ENCODE peak calls at places on chromosomes 3 and 15, in five cellular contexts. One of them, this sample, is unnamed.

GRCh38 chr15:44243829-44244228 is 44.7 kb upstream of the GOLM2 start:
- DNase-seq in heart left ventricle: no peak
- DNase-seq in GM23248: no peak
- DNase-seq in naive thymus-derived CD4-positive, alpha-beta T cell: no peak
- DNase-seq in IMR-90: no peak
- DNase-seq in this sample: no peak

GRCh38 chr15:50940506-50940905 is 32.0 kb downstream of the AP4E1 start:
- DNase-seq in heart left ventricle: no peak
- DNase-seq in GM23248: peak
- DNase-seq in naive thymus-derived CD4-positive, alpha-beta T cell: no peak
- DNase-seq in IMR-90: peak
- DNase-seq in this sample: peak

GRCh38 chr3:39491733-39492350 is 24.4 kb downstream of the MOBP start:
- DNase-seq in heart left ventricle: no peak
- DNase-seq in GM23248: no peak
- DNase-seq in naive thymus-derived CD4-positive, alpha-beta T cell: no peak
- DNase-seq in IMR-90: no peak
- DNase-seq in this sample: no peak

GRCh38 chr15:49815937-49816336 is 195.1 kb downstream of the DTWD1 start:
- DNase-seq in heart left ventricle: peak
- DNase-seq in GM23248: peak
- DNase-seq in naive thymus-derived CD4-positive, alpha-beta T cell: no peak
- DNase-seq in IMR-90: peak
- DNase-seq in this sample: peak

GRCh38 chr3:182235504-182235903 is 523.8 kb downstream of the SOX2 start:
- DNase-seq in heart left ventricle: no peak
- DNase-seq in GM23248: no peak
- DNase-seq in naive thymus-derived CD4-positive, alpha-beta T cell: no peak
- DNase-seq in IMR-90: no peak
- DNase-seq in this sample: no peak

GRCh38 chr3:82015241-82015640 is 253.8 kb upstream of the GBE1 start:
- DNase-seq in heart left ventricle: no peak
- DNase-seq in GM23248: no peak
- DNase-seq in naive thymus-derived CD4-positive, alpha-beta T cell: no peak
- DNase-seq in IMR-90: no peak
- DNase-seq in this sample: no peak

GRCh38 chr15:26178821-26179220 is 315.7 kb upstream of the ATP10A start:
- DNase-seq in heart left ventricle: no peak
- DNase-seq in GM23248: no peak
- DNase-seq in naive thymus-derived CD4-positive, alpha-beta T cell: no peak
- DNase-seq in IMR-90: no peak
- DNase-seq in this sample: no peak

GRCh38 chr3:135762188-135762853 is 203.2 kb upstream of the PPP2R3A start:
- DNase-seq in heart left ventricle: no peak
- DNase-seq in GM23248: no peak
- DNase-seq in naive thymus-derived CD4-positive, alpha-beta T cell: no peak
- DNase-seq in IMR-90: no peak
- DNase-seq in this sample: no peak

GRCh38 chr3:29597376-29598008 is 316.6 kb downstream of the RBMS3 start:
- DNase-seq in heart left ventricle: no peak
- DNase-seq in GM23248: peak
- DNase-seq in naive thymus-derived CD4-positive, alpha-beta T cell: no peak
- DNase-seq in IMR-90: peak
- DNase-seq in this sample: peak

GRCh38 chr3:59052803-59053411 is 3.1 kb upstream of the CFAP20DC start:
- DNase-seq in heart left ventricle: no peak
- DNase-seq in GM23248: peak
- DNase-seq in naive thymus-derived CD4-positive, alpha-beta T cell: no peak
- DNase-seq in IMR-90: peak
- DNase-seq in this sample: peak

GRCh38 chr15:69116391-69116790 is 44.0 kb upstream of the GLCE start:
- DNase-seq in heart left ventricle: no peak
- DNase-seq in GM23248: no peak
- DNase-seq in naive thymus-derived CD4-positive, alpha-beta T cell: no peak
- DNase-seq in IMR-90: no peak
- DNase-seq in this sample: no peak

GRCh38 chr3:192864943-192865342 is 52.7 kb downstream of the MB21D2 start:
- DNase-seq in heart left ventricle: no peak
- DNase-seq in GM23248: no peak
- DNase-seq in naive thymus-derived CD4-positive, alpha-beta T cell: no peak
- DNase-seq in IMR-90: peak
- DNase-seq in this sample: peak

GRCh38 chr3:176766862-176767261 is 430.4 kb downstream of the TBL1XR1 start:
- DNase-seq in heart left ventricle: peak
- DNase-seq in GM23248: peak
- DNase-seq in naive thymus-derived CD4-positive, alpha-beta T cell: no peak
- DNase-seq in IMR-90: no peak
- DNase-seq in this sample: no peak

GRCh38 chr15:90552162-90552928 is 22.6 kb downstream of the CRTC3 start:
- DNase-seq in heart left ventricle: no peak
- DNase-seq in GM23248: peak
- DNase-seq in naive thymus-derived CD4-positive, alpha-beta T cell: no peak
- DNase-seq in IMR-90: peak
- DNase-seq in this sample: peak

GRCh38 chr3:72480366-72480765 is 367.9 kb downstream of the SHQ1 start:
- DNase-seq in heart left ventricle: no peak
- DNase-seq in GM23248: no peak
- DNase-seq in naive thymus-derived CD4-positive, alpha-beta T cell: no peak
- DNase-seq in IMR-90: no peak
- DNase-seq in this sample: no peak

GRCh38 chr3:184175981-184176376 is 1.3 kb downstream of the AP2M1 start:
- DNase-seq in heart left ventricle: no peak
- DNase-seq in GM23248: peak
- DNase-seq in naive thymus-derived CD4-positive, alpha-beta T cell: no peak
- DNase-seq in IMR-90: no peak
- DNase-seq in this sample: no peak

GRCh38 chr3:30308131-30308530 is 298.3 kb upstream of the TGFBR2 start:
- DNase-seq in heart left ventricle: no peak
- DNase-seq in GM23248: peak
- DNase-seq in naive thymus-derived CD4-positive, alpha-beta T cell: no peak
- DNase-seq in IMR-90: peak
- DNase-seq in this sample: peak

GRCh38 chr15:45631831-45632230 is 3.0 kb upstream of the SQOR start:
- DNase-seq in heart left ventricle: no peak
- DNase-seq in GM23248: peak
- DNase-seq in naive thymus-derived CD4-positive, alpha-beta T cell: no peak
- DNase-seq in IMR-90: peak
- DNase-seq in this sample: peak
- H3K4me3 ChIP-seq in heart left ventricle: peak
- H3K4me3 ChIP-seq in GM23248: peak
- H3K4me3 ChIP-seq in naive thymus-derived CD4-positive, alpha-beta T cell: no peak
- H3K4me3 ChIP-seq in IMR-90: no peak
- H3K4me3 ChIP-seq in this sample: peak

GRCh38 chr3:128482175-128482856 is 10.7 kb downstream of the GATA2 start:
- DNase-seq in heart left ventricle: no peak
- DNase-seq in GM23248: peak
- DNase-seq in naive thymus-derived CD4-positive, alpha-beta T cell: no peak
- DNase-seq in IMR-90: peak
- DNase-seq in this sample: no peak

GRCh38 chr3:128480278-128480677 is 12.7 kb downstream of the GATA2 start:
- DNase-seq in heart left ventricle: peak
- DNase-seq in GM23248: no peak
- DNase-seq in naive thymus-derived CD4-positive, alpha-beta T cell: no peak
- DNase-seq in IMR-90: no peak
- DNase-seq in this sample: no peak

GRCh38 chr3:128481438-128481942 is 11.5 kb downstream of the GATA2 start:
- DNase-seq in heart left ventricle: peak
- DNase-seq in GM23248: peak
- DNase-seq in naive thymus-derived CD4-positive, alpha-beta T cell: no peak
- DNase-seq in IMR-90: no peak
- DNase-seq in this sample: no peak

GRCh38 chr3:128479558-128480086 is 12.9 kb upstream of the DNAJB8 start:
- DNase-seq in heart left ventricle: no peak
- DNase-seq in GM23248: no peak
- DNase-seq in naive thymus-derived CD4-positive, alpha-beta T cell: no peak
- DNase-seq in IMR-90: no peak
- DNase-seq in this sample: no peak

DNA sequence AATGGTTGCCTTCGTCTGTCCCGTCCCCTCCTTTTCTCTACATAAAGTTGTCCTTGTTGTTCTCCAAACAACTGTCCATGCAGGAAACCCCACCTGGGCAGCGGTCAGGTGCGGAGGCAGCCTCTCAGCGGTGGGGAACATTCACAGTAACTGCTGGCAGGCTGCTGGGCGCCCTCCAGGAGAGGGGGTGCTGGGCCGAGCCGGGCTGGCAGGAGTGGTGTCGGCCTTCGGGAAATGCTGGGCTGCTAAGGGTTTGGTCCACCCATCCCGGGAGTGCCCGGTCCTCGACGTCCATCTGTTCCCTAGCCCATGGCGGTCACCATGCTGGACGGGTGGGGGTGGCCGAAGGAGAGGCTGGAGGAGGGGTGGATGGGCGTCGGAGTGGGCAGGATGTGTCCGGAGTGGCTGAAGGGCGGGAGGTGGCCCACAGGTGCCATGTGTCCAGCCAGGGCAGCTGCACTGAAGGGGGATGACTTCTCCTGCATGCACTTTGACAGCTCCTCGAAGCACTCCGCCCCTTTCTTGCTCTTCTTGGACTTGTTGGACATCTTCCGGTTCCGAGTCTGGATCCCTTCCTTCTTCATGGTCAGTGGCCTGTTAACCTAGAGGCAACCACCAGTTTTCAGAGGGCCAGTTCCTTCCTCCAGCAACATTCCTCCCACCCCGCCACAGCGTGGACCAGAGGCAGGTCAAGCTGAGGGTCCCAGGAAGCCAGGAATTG is 12.1 kb downstream of the GATA2 start:
- DNase-seq in heart left ventricle: no peak
- DNase-seq in GM23248: no peak
- DNase-seq in naive thymus-derived CD4-positive, alpha-beta T cell: no peak
- DNase-seq in IMR-90: no peak
- DNase-seq in this sample: no peak
- H3K4me3 ChIP-seq in heart left ventricle: peak
- H3K4me3 ChIP-seq in GM23248: no peak
- H3K4me3 ChIP-seq in naive thymus-derived CD4-positive, alpha-beta T cell: no peak
- H3K4me3 ChIP-seq in IMR-90: no peak
- H3K4me3 ChIP-seq in this sample: no peak

DNA sequence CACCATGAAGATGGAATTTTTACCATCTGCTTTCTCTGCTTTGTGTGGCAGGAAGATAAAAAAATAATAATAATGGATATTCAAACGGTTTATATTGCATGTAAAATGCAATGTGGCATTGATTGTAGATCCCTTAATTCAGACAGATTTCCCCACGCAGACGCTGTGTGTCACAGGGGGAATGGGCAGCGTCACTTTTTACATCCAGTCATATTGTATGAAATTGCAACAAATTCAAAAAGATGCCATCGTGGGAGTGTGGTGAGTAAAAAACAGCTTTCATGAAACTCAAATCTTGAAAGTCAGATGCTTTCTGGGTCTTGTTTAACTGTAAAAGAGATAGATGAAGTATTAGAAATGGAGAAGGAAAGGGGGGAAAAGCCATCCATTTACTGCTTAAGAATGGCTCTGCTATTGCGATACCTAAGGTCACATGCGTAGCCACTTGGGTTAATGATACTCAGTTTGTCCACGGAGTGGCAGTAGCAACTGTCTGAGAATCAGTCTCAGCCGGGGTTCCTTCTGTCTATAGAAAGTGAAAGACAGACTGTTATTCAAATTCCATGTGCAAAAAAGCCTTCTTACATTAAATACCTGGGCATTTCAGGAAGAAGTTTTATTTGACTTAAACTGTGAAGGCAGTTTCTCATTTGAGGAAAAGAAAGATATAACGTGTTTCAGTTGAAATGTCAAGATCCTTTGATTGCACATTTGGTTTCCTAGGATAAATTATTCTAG is 28.5 kb downstream of the BTD start:
- DNase-seq in heart left ventricle: peak
- DNase-seq in GM23248: peak
- DNase-seq in naive thymus-derived CD4-positive, alpha-beta T cell: peak
- DNase-seq in IMR-90: peak
- DNase-seq in this sample: peak
- H3K4me3 ChIP-seq in heart left ventricle: peak
- H3K4me3 ChIP-seq in GM23248: peak
- H3K4me3 ChIP-seq in naive thymus-derived CD4-positive, alpha-beta T cell: no peak
- H3K4me3 ChIP-seq in IMR-90: peak
- H3K4me3 ChIP-seq in this sample: peak

GRCh38 chr3:11045536-11045935 is 53.0 kb downstream of the SLC6A1 start:
- DNase-seq in heart left ventricle: no peak
- DNase-seq in GM23248: no peak
- DNase-seq in naive thymus-derived CD4-positive, alpha-beta T cell: no peak
- DNase-seq in IMR-90: no peak
- DNase-seq in this sample: no peak
- H3K4me3 ChIP-seq in heart left ventricle: no peak
- H3K4me3 ChIP-seq in GM23248: no peak
- H3K4me3 ChIP-seq in naive thymus-derived CD4-positive, alpha-beta T cell: no peak
- H3K4me3 ChIP-seq in IMR-90: no peak
- H3K4me3 ChIP-seq in this sample: no peak